ENCODE peak calls at places on chromosomes 4 and X, in seven cellular contexts. F is hepatocyte; E is activated CD4-positive, alpha-beta T cell treated with anti-CD3 and anti-CD28 coated beads for 48 hours; T is RPMI8226; O is upper lobe of right lung; X is astrocyte of the hippocampus; K is right lobe of liver. H is an unnamed sample.

GRCh38 chrX:31199051-31199769 is 127.4 kb upstream of the FTHL17 start:
- DNase-seq in O (no peak), F (peak), K (no peak), X (no peak), E (no peak), T (no peak), H (no peak)

GRCh38 chr4:72489267-72489666 is 79.8 kb downstream of the ADAMTS3 start:
- DNase-seq in O (no peak), T (no peak), X (no peak), F (no peak), E (no peak), K (no peak), H (no peak)

GRCh38 chrX:148501121-148502066 is 977 bp downstream of the AFF2 start:
- DNase-seq in X (no peak), K (peak), E (peak), O (peak), T (no peak), F (peak), H (no peak)

GRCh38 chrX:109862386-109862910 is 129.4 kb upstream of the ACSL4 start:
- DNase-seq in X (no peak), F (no peak), K (no peak), O (no peak), T (no peak), E (no peak), H (no peak)

GRCh38 chr4:86895692-86896488 is 3.7 kb upstream of the C4orf36 start:
- DNase-seq in E (no peak), O (no peak), X (peak), F (peak), T (peak), K (no peak), H (peak)

GRCh38 chr4:110224812-110225211 is 26.4 kb upstream of the ELOVL6 start:
- DNase-seq in F (no peak), O (no peak), T (no peak), X (no peak), K (no peak), E (no peak), H (no peak)

GRCh38 chr4:75995727-75996126 is 5.0 kb upstream of the SDAD1 start:
- DNase-seq in T (peak), F (peak), O (no peak), K (no peak), E (no peak), X (peak), H (peak)

GRCh38 chrX:101659601-101660063 is at the start of gene ARMCX2:
- DNase-seq in T (no peak), O (peak), F (peak), K (no peak), E (peak), X (peak), H (peak)

GRCh38 chrX:316351-317325 is 2.0 kb downstream of the GTPBP6 start:
- DNase-seq in K (peak), E (no peak), O (peak), X (no peak), F (no peak), T (no peak), H (no peak)

GRCh38 chrX:44843318-44843702 is 511 bp upstream of the DUSP21 start:
- DNase-seq in F (no peak), K (no peak), O (no peak), X (no peak), T (no peak), E (no peak), H (no peak)

GRCh38 chr4:181971973-181972372 is 271.2 kb upstream of the TENM3 start:
- DNase-seq in O (no peak), E (no peak), F (no peak), T (no peak), K (no peak), X (no peak), H (no peak)

GRCh38 chrX:74248889-74249288 is 55.1 kb upstream of the ZCCHC13 start:
- DNase-seq in O (no peak), X (no peak), T (no peak), F (peak), E (no peak), K (no peak), H (peak)

GRCh38 chr4:152102184-152103000 is 341.6 kb upstream of the GATB start:
- DNase-seq in O (no peak), F (no peak), X (peak), K (no peak), T (no peak), E (no peak), H (peak)

GRCh38 chrX:42755820-42756219 is 22.1 kb downstream of the PPP1R2C start:
- DNase-seq in X (peak), T (no peak), E (no peak), K (no peak), F (peak), O (no peak), H (peak)

GRCh38 chr4:77917075-77917474 is 54.4 kb downstream of the MRPL1 start:
- DNase-seq in K (no peak), E (no peak), T (no peak), X (no peak), F (no peak), O (no peak), H (no peak)

GRCh38 chrX:152823657-152824056 is 6.9 kb downstream of the CETN2 start:
- DNase-seq in K (peak), F (no peak), X (no peak), E (no peak), O (no peak), T (no peak), H (no peak)

GRCh38 chr4:33882246-33882990 is 2361.9 kb downstream of the ARAP2 start:
- DNase-seq in O (no peak), E (no peak), K (no peak), F (peak), T (no peak), X (no peak), H (no peak)